ENCODE peak calls at places on chromosome 10, in six cellular contexts. D is heart right ventricle, E is breast epithelium, Z is GM12864, H is GM23338, Q is pancreas. V is an unnamed sample.

GRCh38 chr10:77287647-77288120 is 349.9 kb downstream of the KCNMA1 start:
- DNase-seq in Q (no peak), H (no peak), Z (no peak), D (peak), E (no peak), V (no peak)

GRCh38 chr10:131723601-131724530 is 176.9 kb upstream of the PPP2R2D start:
- DNase-seq in Z (no peak), D (no peak), H (no peak), Q (no peak), E (peak), V (no peak)

GRCh38 chr10:17229016-17229716 is 1.1 kb downstream of the VIM start:
- DNase-seq in Q (peak), E (peak), H (peak), Z (no peak), D (peak), V (peak)

GRCh38 chr10:68408898-68409518 is 1.9 kb upstream of the RUFY2 start:
- DNase-seq in D (no peak), Q (no peak), E (no peak), Z (no peak), H (no peak), V (no peak)

GRCh38 chr10:219731-220472 is 84.6 kb downstream of the ZMYND11 start:
- DNase-seq in D (no peak), Q (no peak), E (no peak), H (no peak), Z (no peak), V (no peak)

GRCh38 chr10:118447478-118447877 is 105.4 kb upstream of the FAM204A start:
- DNase-seq in Z (no peak), E (no peak), H (no peak), Q (no peak), D (no peak), V (no peak)

GRCh38 chr10:88281592-88282268 is 301.4 kb downstream of the RNLS start:
- DNase-seq in E (no peak), Q (no peak), H (no peak), D (no peak), Z (no peak), V (no peak)

GRCh38 chr10:131553581-131553980 is 242.1 kb upstream of the TCERG1L start:
- DNase-seq in E (no peak), Q (no peak), Z (no peak), D (no peak), H (no peak), V (no peak)

GRCh38 chr10:103870503-103870902 is 15.1 kb upstream of the SH3PXD2A start:
- DNase-seq in Z (no peak), D (no peak), E (no peak), Q (no peak), H (peak), V (no peak)

GRCh38 chr10:103638948-103639347 is 145.4 kb downstream of the NEURL1 start:
- DNase-seq in H (no peak), D (no peak), Q (no peak), E (no peak), Z (no peak), V (no peak)

GRCh38 chr10:113463777-113464176 is 89.1 kb upstream of the HABP2 start:
- DNase-seq in D (no peak), H (no peak), Z (no peak), E (no peak), Q (no peak), V (no peak)

GRCh38 chr10:119933179-119933578 is 40.6 kb downstream of the SEC23IP start:
- DNase-seq in Z (no peak), E (no peak), Q (no peak), H (peak), D (no peak), V (no peak)

GRCh38 chr10:78255796-78256638 is 222.4 kb downstream of the RPS24 start:
- DNase-seq in H (no peak), D (peak), Q (no peak), E (no peak), Z (no peak), V (no peak)

GRCh38 chr10:23891301-23891700 is 317.6 kb upstream of the KIAA1217 start:
- DNase-seq in D (no peak), Z (no peak), H (no peak), Q (no peak), E (no peak), V (no peak)

GRCh38 chr10:109987413-109987812 is 20.4 kb upstream of the ADD3 start:
- DNase-seq in Q (no peak), H (no peak), E (no peak), Z (no peak), D (no peak), V (no peak)

GRCh38 chr10:79984851-79985250 is 35.9 kb upstream of the SFTPD start:
- DNase-seq in D (no peak), Z (no peak), H (no peak), E (no peak), Q (no peak), V (peak)

GRCh38 chr10:73838008-73838567 is 26.7 kb upstream of the NDST2 start:
- DNase-seq in H (no peak), E (no peak), Q (no peak), D (no peak), Z (no peak), V (no peak)

GRCh38 chr10:28181478-28182096 is 121.3 kb downstream of the MPP7 start:
- DNase-seq in D (no peak), Q (no peak), H (no peak), E (no peak), Z (no peak), V (no peak)

GRCh38 chr10:97020452-97021400 is 165.0 kb downstream of the SLIT1 start:
- DNase-seq in Q (no peak), H (no peak), D (peak), Z (no peak), E (no peak), V (no peak)

GRCh38 chr10:10482613-10483012 is 535.1 kb upstream of the CELF2 start:
- DNase-seq in Q (no peak), H (no peak), E (no peak), D (no peak), Z (no peak), V (no peak)

GRCh38 chr10:24952146-24952700 is at the start of gene PRTFDC1:
- DNase-seq in D (peak), Q (peak), H (peak), Z (no peak), E (no peak), V (peak)

GRCh38 chr10:12042797-12043651 is at the start of gene UPF2:
- DNase-seq in Z (peak), Q (peak), E (peak), D (peak), H (peak), V (peak)

GRCh38 chr10:36021096-36021495 is 379.0 kb upstream of the FZD8 start:
- DNase-seq in Z (no peak), H (no peak), D (no peak), E (no peak), Q (no peak), V (no peak)

GRCh38 chr10:310371-310770 is 175.1 kb downstream of the ZMYND11 start:
- DNase-seq in D (no peak), Z (no peak), Q (no peak), E (no peak), H (no peak), V (no peak)

GRCh38 chr10:58400609-58401008 is 15.4 kb downstream of the TFAM start:
- DNase-seq in Q (no peak), D (no peak), Z (no peak), E (no peak), H (no peak), V (no peak)

GRCh38 chr10:131869344-131869743 is 31.5 kb upstream of the PPP2R2D start:
- DNase-seq in Z (no peak), H (no peak), Q (peak), D (no peak), E (no peak), V (no peak)

GRCh38 chr10:96370575-96371157 is 11.9 kb upstream of the OPALIN start:
- DNase-seq in H (peak), Z (peak), D (peak), Q (peak), E (no peak), V (peak)

GRCh38 chr10:63940277-63940972 is 419.2 kb downstream of the REEP3 start:
- DNase-seq in H (peak), E (no peak), Q (no peak), Z (no peak), D (no peak), V (no peak)

GRCh38 chr10:48324580-48324979 is 18.1 kb downstream of the MAPK8 start:
- DNase-seq in Z (no peak), Q (no peak), E (no peak), D (no peak), H (no peak), V (no peak)

GRCh38 chr10:71746344-71747037 is 26.8 kb downstream of the VSIR start:
- DNase-seq in D (peak), Q (no peak), Z (no peak), E (no peak), H (peak), V (no peak)

GRCh38 chr10:111493024-111493625 is 416.3 kb downstream of the ADRA2A start:
- DNase-seq in Z (no peak), E (no peak), Q (no peak), H (no peak), D (no peak), V (no peak)
- H3K4me3 ChIP-seq in Z (no peak), E (no peak), Q (no peak), H (no peak), D (no peak), V (no peak)

DNA sequence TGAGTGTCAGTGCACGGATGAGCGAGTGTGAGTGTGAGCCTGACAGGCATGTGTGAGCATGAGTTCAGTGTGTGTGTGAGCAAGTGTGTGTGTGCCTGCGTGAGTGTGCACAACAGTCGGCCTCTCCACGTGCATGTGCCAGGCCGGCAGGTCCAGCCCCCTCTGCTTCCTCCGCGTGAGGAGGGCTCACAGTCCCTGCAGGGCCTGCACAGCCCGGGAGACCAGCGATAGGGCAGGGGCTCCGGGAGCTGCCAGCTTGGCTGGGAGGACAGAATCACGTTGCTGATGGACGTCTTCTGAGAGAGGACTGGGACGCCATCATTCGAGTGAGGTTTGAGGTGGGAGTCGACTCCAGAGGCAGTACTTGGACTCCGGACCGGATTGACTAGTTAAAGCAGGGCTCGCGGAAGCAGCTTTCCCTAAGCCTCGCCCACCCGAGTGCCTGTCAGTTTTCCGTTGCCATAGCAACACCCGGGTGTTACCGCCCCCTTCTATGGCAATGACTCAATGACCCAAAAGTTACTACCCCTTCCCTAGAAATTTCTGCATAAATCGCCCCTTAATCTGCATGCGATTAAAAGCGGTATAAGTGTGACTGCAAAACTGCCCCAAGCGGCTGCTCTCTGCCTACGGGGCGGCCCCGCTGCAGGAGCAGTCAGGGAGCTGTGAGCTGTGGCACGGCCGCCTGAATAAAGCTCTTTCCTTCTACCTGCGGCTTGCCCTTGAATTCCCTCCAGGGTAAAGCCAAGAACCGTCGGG is 19.7 kb upstream of the CFAP46 start:
- DNase-seq in E (peak), Z (no peak), H (peak), Q (peak), D (peak), V (peak)
- TF ChIP-seq CTCF in E (no peak), Z (no peak), H (no peak), Q (no peak), D (no peak), V (no peak)

DNA sequence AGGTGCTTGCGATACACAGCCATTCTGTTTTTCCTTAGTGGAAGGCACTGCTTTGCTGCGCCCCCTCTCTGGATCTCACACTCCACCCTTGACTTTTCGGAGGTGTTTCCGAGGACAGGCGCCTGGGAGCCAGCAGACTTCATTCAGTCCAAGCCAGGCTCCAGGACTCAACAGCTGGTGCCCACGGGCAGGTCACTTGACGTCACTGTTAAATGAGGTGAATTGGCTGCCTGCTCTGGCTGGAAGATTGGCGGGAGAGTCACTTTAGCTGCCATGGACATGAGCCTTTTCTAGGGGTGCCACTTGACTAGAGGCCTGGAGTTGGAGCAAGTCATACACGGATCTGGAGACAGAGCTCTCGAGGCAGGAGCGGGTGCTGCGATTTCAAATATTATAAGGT is 3.2 kb downstream of the HTRA1 start:
- DNase-seq in E (no peak), Q (no peak), H (no peak), Z (no peak), D (no peak), V (no peak)
- H3K4me3 ChIP-seq in E (peak), Q (no peak), H (no peak), Z (no peak), D (no peak), V (no peak)

DNA sequence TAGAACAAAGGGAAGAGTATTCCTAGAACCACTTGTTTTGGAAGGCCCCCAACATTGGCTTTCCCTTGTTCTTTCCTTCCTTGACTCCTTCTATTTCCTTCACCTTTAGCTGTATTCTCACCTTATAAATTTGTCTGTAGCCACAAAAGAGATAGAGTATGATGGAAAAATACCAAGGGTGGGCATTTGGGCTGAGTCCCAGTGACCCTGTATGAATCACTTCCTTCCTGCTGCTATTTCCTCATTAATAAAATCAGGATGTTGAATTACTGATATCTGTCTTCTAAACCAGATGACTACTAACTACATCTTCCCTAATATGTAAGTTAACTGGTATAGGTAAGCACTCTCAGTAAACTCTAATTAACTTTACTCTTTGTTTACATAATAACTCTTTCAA is 55.1 kb downstream of the IFIT5 start:
- DNase-seq in D (no peak), E (no peak), H (no peak), Q (no peak), Z (no peak), V (no peak)
- TF ChIP-seq CTCF in D (no peak), E (no peak), H (no peak), Q (no peak), Z (no peak), V (no peak)

DNA sequence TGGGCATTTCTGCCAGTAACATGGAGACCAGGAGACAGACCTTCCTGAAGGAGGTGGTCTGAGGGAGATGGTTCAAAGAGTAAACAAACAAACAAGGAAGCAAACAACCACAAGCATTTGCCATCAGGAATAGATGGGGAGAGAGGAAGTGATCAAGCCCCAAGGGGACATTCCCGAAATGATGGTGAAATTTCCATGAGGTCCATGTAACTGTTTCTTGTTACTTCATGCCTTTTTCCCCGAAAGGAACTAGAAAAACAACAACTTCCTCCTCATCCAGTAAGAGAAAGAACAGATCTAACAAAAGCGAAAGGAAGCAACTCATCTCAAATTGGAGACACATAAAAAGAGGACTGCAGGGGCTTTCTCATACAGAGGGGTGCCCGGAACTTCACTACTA is 152.5 kb upstream of the ZNF32 start:
- DNase-seq in D (no peak), Z (no peak), H (no peak), Q (no peak), E (no peak), V (no peak)
- H3K4me3 ChIP-seq in D (no peak), Z (no peak), H (no peak), Q (no peak), E (no peak), V (no peak)